ENCODE peak calls at places on chromosomes 13 and 19, in eight cellular contexts. G is A549, J is heart left ventricle, S is uterus, C is lower leg skin, K is K562, W is gastrocnemius medialis, F is transverse colon. A is an unnamed sample.

GRCh38 chr13:30907167-30907761 is 1.2 kb downstream of the MEDAG start:
- DNase-seq in J (no peak), K (no peak), G (no peak), C (no peak), W (no peak), S (no peak), F (no peak), A (no peak)

GRCh38 chr13:49620170-49620621 is 8.1 kb upstream of the ARL11 start:
- DNase-seq in K (no peak), G (no peak), F (peak), W (no peak), J (no peak), S (no peak), C (no peak), A (no peak)

GRCh38 chr19:53824134-53824611 is at the start of gene NLRP12:
- DNase-seq in C (peak), S (no peak), K (no peak), J (peak), W (peak), F (no peak), G (no peak), A (no peak)

GRCh38 chr13:50713849-50714248 is 129.6 kb downstream of the DLEU7 start:
- DNase-seq in K (no peak), F (peak), G (no peak), W (no peak), J (no peak), S (no peak), C (no peak), A (no peak)

GRCh38 chr13:101429733-101430132 is 13.4 kb upstream of the NALCN start:
- DNase-seq in G (no peak), C (no peak), J (no peak), W (no peak), F (no peak), S (no peak), K (no peak), A (no peak)

GRCh38 chr19:47315125-47315821 is 5.6 kb downstream of the C5AR1 start:
- DNase-seq in F (peak), W (peak), J (peak), K (peak), G (peak), C (peak), S (peak), A (peak)

GRCh38 chr13:66359910-66360552 is 870.1 kb downstream of the PCDH9 start:
- DNase-seq in G (no peak), W (no peak), C (no peak), F (no peak), S (no peak), K (no peak), J (no peak), A (no peak)

GRCh38 chr13:103009061-103009840 is 57.0 kb downstream of the SLC10A2 start:
- DNase-seq in K (no peak), W (no peak), G (no peak), S (no peak), F (no peak), J (no peak), C (no peak), A (no peak)

GRCh38 chr13:104006625-104007061 is 940.4 kb upstream of the SLC10A2 start:
- DNase-seq in J (no peak), C (no peak), F (no peak), K (no peak), W (no peak), G (no peak), S (no peak), A (no peak)

GRCh38 chr13:49958321-49958720 is 22.2 kb upstream of the SPRYD7 start:
- DNase-seq in K (no peak), G (no peak), S (no peak), J (no peak), C (no peak), F (no peak), W (no peak), A (no peak)

GRCh38 chr13:114134111-114134943 is 1.9 kb upstream of the RASA3 start:
- DNase-seq in C (no peak), F (no peak), G (no peak), J (no peak), S (no peak), K (no peak), W (no peak), A (no peak)

GRCh38 chr19:13983213-13983889 is 22.8 kb downstream of the RFX1 start:
- DNase-seq in S (no peak), G (no peak), J (no peak), W (no peak), F (no peak), K (no peak), C (no peak), A (no peak)

GRCh38 chr13:67390462-67391093 is 160.4 kb upstream of the PCDH9 start:
- DNase-seq in K (no peak), C (no peak), J (no peak), W (no peak), F (no peak), S (no peak), G (no peak), A (no peak)

GRCh38 chr13:60838581-60838980 is 441.6 kb downstream of the TDRD3 start:
- DNase-seq in W (no peak), F (no peak), J (no peak), K (no peak), C (no peak), S (no peak), G (no peak), A (no peak)

GRCh38 chr13:66680031-66680430 is 550.1 kb downstream of the PCDH9 start:
- DNase-seq in W (no peak), F (no peak), S (no peak), G (no peak), K (no peak), C (no peak), J (no peak), A (no peak)

GRCh38 chr13:89660752-89661151 is 1686.7 kb upstream of the MIR17HG start:
- DNase-seq in S (no peak), G (no peak), F (no peak), J (no peak), C (no peak), W (no peak), K (no peak), A (no peak)

GRCh38 chr19:46022431-46023310 is at the start of gene PGLYRP1:
- DNase-seq in K (no peak), W (no peak), J (no peak), G (no peak), C (no peak), S (no peak), F (no peak), A (no peak)

GRCh38 chr19:20072936-20073335 is 4.9 kb upstream of the ZNF90 start:
- DNase-seq in F (no peak), C (no peak), G (no peak), W (no peak), S (no peak), J (no peak), K (no peak), A (no peak)

GRCh38 chr19:5534787-5535586 is 32.8 kb downstream of the TINCR start:
- DNase-seq in C (no peak), G (no peak), F (no peak), W (no peak), K (peak), S (no peak), J (no peak), A (no peak)

GRCh38 chr13:71492346-71492871 is 374.6 kb downstream of the DACH1 start:
- DNase-seq in S (no peak), F (no peak), J (no peak), K (no peak), C (no peak), G (no peak), W (no peak), A (no peak)

GRCh38 chr13:109095126-109095525 is 465.7 kb downstream of the MYO16 start:
- DNase-seq in W (no peak), F (no peak), K (no peak), C (no peak), G (no peak), J (no peak), S (no peak), A (no peak)

GRCh38 chr13:37899753-37900152 is 30.2 kb upstream of the TRPC4 start:
- DNase-seq in S (no peak), K (no peak), F (no peak), C (no peak), J (no peak), G (no peak), W (no peak), A (no peak)

GRCh38 chr13:86585826-86586225 is 786.6 kb upstream of the SLITRK6 start:
- DNase-seq in S (no peak), J (no peak), G (no peak), C (peak), K (no peak), W (no peak), F (peak), A (no peak)

GRCh38 chr13:111521691-111522229 is 201.3 kb downstream of the TEX29 start:
- DNase-seq in W (no peak), S (no peak), C (no peak), F (no peak), G (no peak), K (no peak), J (no peak), A (no peak)

GRCh38 chr19:46574533-46574932 is 26.6 kb upstream of the CALM3 start:
- DNase-seq in K (no peak), G (no peak), W (no peak), F (no peak), S (no peak), J (no peak), C (no peak), A (no peak)

GRCh38 chr19:33394006-33394722 is 20.7 kb downstream of the CEBPG start:
- DNase-seq in C (peak), F (no peak), J (no peak), K (no peak), S (peak), G (no peak), W (peak), A (no peak)

GRCh38 chr19:40449506-40449905 is 5.4 kb upstream of the SERTAD3 start:
- DNase-seq in G (no peak), W (no peak), C (no peak), J (no peak), F (no peak), K (no peak), S (no peak), A (no peak)

GRCh38 chr19:51018745-51019543 is 565 bp downstream of the KLK10 start:
- DNase-seq in J (no peak), W (no peak), G (no peak), S (peak), K (no peak), C (no peak), F (no peak), A (no peak)

GRCh38 chr13:105774739-105775460 is 760.6 kb downstream of the EFNB2 start:
- DNase-seq in C (no peak), S (no peak), K (no peak), G (peak), W (no peak), J (no peak), F (no peak), A (no peak)

GRCh38 chr13:113815151-113816058 is 48.5 kb downstream of the GAS6 start:
- DNase-seq in S (no peak), K (no peak), J (no peak), F (no peak), C (no peak), G (no peak), W (no peak), A (peak)

GRCh38 chr13:33004454-33004853 is 11.8 kb upstream of the KL start:
- DNase-seq in G (no peak), W (peak), S (peak), F (no peak), J (peak), K (no peak), C (peak), A (no peak)

GRCh38 chr13:92590503-92590908 is 636.1 kb upstream of the GPC6 start:
- DNase-seq in F (no peak), K (no peak), W (no peak), G (no peak), S (no peak), J (no peak), C (no peak), A (no peak)

GRCh38 chr19:658916-659839 is 3.8 kb downstream of the RNF126 start:
- DNase-seq in J (peak), F (peak), W (peak), G (no peak), S (no peak), K (peak), C (peak), A (peak)

GRCh38 chr19:655691-656090 is 7.3 kb downstream of the RNF126 start:
- DNase-seq in C (no peak), G (no peak), F (no peak), K (no peak), S (no peak), W (no peak), J (no peak), A (no peak)

GRCh38 chr19:657611-658010 is 5.4 kb downstream of the RNF126 start:
- DNase-seq in F (no peak), W (no peak), S (no peak), J (no peak), C (no peak), G (no peak), K (no peak), A (no peak)

GRCh38 chr19:656751-657559 is 6.1 kb downstream of the RNF126 start:
- DNase-seq in C (no peak), W (no peak), J (no peak), K (no peak), F (no peak), G (no peak), S (no peak), A (no peak)

GRCh38 chr19:658059-658839 is 4.8 kb downstream of the RNF126 start:
- DNase-seq in K (no peak), J (peak), W (no peak), G (no peak), C (no peak), F (no peak), S (no peak), A (no peak)
- TF ChIP-seq POLR2A in K (no peak), J (no peak), W (no peak), G (no peak), C (no peak), F (no peak), S (no peak), A (no peak)

GRCh38 chr13:110352735-110353134 is 45.7 kb downstream of the COL4A2 start:
- DNase-seq in C (no peak), G (no peak), J (no peak), W (no peak), K (peak), S (no peak), F (no peak), A (peak)
- TF ChIP-seq POLR2A in C (no peak), G (no peak), J (no peak), W (no peak), K (no peak), S (no peak), F (no peak), A (no peak)

GRCh38 chr19:10681658-10682057 is 19.6 kb upstream of the QTRT1 start:
- DNase-seq in C (no peak), J (no peak), S (no peak), G (no peak), W (no peak), F (no peak), K (no peak), A (no peak)

GRCh38 chr19:10683582-10683981 is 17.7 kb upstream of the QTRT1 start:
- DNase-seq in C (no peak), S (no peak), K (no peak), F (no peak), G (no peak), W (no peak), J (no peak), A (no peak)

GRCh38 chr19:10680545-10681135 is 20.6 kb upstream of the QTRT1 start:
- DNase-seq in W (no peak), G (no peak), S (no peak), F (no peak), K (no peak), J (no peak), C (no peak), A (no peak)

GRCh38 chr19:10683064-10683426 is 18.2 kb upstream of the QTRT1 start:
- DNase-seq in G (no peak), C (no peak), K (no peak), S (no peak), J (no peak), F (no peak), W (no peak), A (no peak)

DNA sequence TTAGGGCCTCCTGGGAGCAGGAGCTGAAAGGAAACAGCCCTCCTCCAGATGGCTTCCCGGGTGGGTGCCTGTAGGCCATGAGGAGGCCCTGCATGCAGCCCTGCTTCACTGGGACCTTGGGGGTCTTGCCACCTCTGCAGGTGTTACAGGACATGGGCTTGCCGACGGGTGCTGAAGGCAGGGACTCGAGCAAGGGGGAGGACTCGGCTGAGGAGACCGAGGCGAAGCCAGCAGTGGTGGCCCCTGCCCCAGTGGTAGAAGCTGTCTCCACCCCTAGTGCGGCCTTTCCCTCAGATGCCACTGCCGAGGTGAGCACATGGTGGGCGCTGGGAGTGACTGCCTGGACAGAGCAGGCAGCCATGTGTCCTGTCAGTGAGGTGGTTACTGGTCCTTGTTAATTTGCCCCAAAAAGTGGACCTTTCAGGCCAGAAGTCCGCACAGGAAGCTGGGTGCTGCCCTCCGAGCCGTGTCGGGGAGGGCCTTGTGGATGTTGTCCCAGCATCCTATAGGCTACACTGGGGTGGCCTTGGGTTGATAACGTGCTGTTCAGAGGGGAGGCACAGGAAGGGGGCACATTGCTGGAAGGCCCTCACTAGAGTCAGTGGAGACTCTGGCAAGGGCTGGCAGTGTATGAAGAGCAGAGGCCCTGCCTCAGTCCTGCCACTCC is 18.7 kb upstream of the QTRT1 start:
- DNase-seq in F (no peak), S (no peak), W (no peak), G (no peak), C (no peak), J (no peak), K (no peak), A (no peak)
- TF ChIP-seq POLR2A in F (no peak), S (no peak), W (no peak), G (no peak), C (no peak), J (no peak), K (no peak), A (no peak)

DNA sequence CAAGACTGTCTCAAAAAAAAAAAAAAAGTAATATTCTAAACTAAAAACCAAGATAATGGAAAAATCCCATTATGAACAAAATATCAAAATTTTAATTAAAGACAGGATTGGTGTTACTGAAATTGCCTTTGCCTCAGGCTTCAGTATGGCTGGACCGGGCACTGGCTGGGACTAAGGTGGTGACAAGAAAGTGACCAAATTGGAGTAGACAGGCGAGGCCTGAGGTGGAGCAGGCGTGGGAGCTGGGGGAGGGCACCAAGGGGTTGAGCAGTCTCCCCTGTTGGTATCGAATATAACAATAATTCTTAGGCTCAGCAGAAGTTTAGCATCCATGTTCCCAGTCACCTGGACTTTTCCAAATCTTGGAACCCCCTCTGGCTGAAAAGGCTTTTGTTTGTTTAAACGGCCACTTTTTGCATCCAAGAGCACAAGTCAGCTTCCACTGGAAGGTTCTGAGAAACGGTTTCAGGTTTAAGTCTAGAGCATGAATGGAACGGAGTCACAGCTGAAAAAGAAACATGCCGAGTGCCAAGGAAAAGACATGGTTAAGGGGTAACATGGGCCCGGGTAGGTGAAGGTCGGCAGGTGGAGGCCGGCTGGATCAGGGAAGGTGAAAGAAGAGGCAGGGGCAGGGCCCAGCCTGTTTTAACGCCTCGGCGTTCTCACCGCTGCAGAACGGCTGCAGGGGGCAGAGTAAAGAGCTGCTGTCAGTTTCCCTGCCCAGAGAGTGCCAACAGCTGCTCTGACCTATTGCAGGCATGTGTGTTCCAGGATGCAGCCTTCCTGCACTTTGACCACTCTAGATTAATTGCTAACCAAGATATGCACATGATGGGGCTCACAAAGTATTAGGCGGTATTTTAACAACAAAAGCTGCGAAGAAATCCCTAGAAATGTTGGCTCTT is 104.4 kb downstream of the TM9SF2 start:
- DNase-seq in S (peak), K (peak), C (peak), G (peak), W (peak), F (peak), J (peak), A (peak)
- TF ChIP-seq POLR2A in S (no peak), K (no peak), C (no peak), G (no peak), W (no peak), F (no peak), J (no peak), A (no peak)

GRCh38 chr19:3198901-3199700 is 13.4 kb downstream of the NCLN start:
- DNase-seq in G (no peak), J (no peak), F (no peak), K (no peak), W (no peak), C (no peak), S (no peak), A (no peak)
- TF ChIP-seq POLR2A in G (no peak), J (no peak), F (no peak), K (no peak), W (no peak), C (no peak), S (no peak), A (no peak)

GRCh38 chr19:17075035-17075859 is at the start of the genes HAUS8 and MYO9B:
- DNase-seq in W (peak), C (peak), S (peak), J (peak), G (peak), K (peak), F (peak), A (peak)
- TF ChIP-seq POLR2A in W (peak), C (peak), S (peak), J (no peak), G (peak), K (peak), F (no peak), A (peak)

GRCh38 chr13:27054760-27055159 is 116.9 kb downstream of the USP12 start:
- DNase-seq in F (no peak), C (no peak), G (no peak), S (no peak), J (no peak), W (no peak), K (no peak), A (peak)

GRCh38 chr13:27053902-27054595 is 117.6 kb downstream of the USP12 start:
- DNase-seq in K (no peak), C (no peak), J (no peak), G (no peak), W (no peak), F (no peak), S (no peak), A (no peak)

GRCh38 chr13:27055501-27055900 is 116.1 kb downstream of the USP12 start:
- DNase-seq in F (no peak), G (no peak), S (no peak), C (no peak), J (no peak), W (no peak), K (no peak), A (no peak)

GRCh38 chr13:27053235-27053884 is 118.3 kb downstream of the USP12 start:
- DNase-seq in F (no peak), W (no peak), K (peak), C (no peak), J (no peak), S (no peak), G (no peak), A (no peak)

GRCh38 chr13:27057817-27058216 is 113.8 kb downstream of the USP12 start:
- DNase-seq in K (no peak), S (no peak), W (no peak), G (no peak), J (no peak), F (no peak), C (no peak), A (no peak)
- TF ChIP-seq POLR2A in K (no peak), S (no peak), W (no peak), G (no peak), J (no peak), F (no peak), C (no peak), A (no peak)